ENCODE peak calls at places on chromosomes 6 and 20, in nine cellular contexts. I, V, Z, S, E, X, C, G and K are unnamed samples.

GRCh38 chr6:10558575-10558974 is 37.4 kb downstream of the GCNT2 start:
- DNase-seq in I (peak; percentile 1), V (no peak), Z (no peak), S (no peak), E (no peak), X (no peak), C (no peak), G (no peak), K (no peak)

GRCh38 chr6:151493495-151494234 is at the start of gene CCDC170:
- DNase-seq in I (no peak), V (peak; percentile 76), Z (no peak), S (no peak), E (peak; percentile 32), X (no peak), C (peak; percentile 25), G (no peak), K (no peak)

GRCh38 chr6:24448828-24449525 is 40.4 kb downstream of the GPLD1 start:
- DNase-seq in I (no peak), V (no peak), Z (no peak), S (no peak), E (no peak), X (no peak), C (no peak), G (no peak), K (peak; percentile 66)

GRCh38 chr6:35052694-35053565 is 88.2 kb downstream of the TCP11 start:
- DNase-seq in I (no peak), V (peak; percentile 69), Z (no peak), S (peak; percentile 53), E (no peak), X (no peak), C (no peak), G (no peak), K (no peak)

GRCh38 chr6:10396775-10397174 is 18.1 kb downstream of the TFAP2A start:
- DNase-seq in I (no peak), V (no peak), Z (no peak), S (no peak), E (no peak), X (no peak), C (no peak), G (no peak), K (no peak)

GRCh38 chr20:23039885-23040508 is 4.9 kb downstream of the SSTR4 start:
- DNase-seq in I (no peak), V (no peak), Z (no peak), S (no peak), E (no peak), X (no peak), C (no peak), G (no peak), K (peak; percentile 46)

GRCh38 chr20:19631410-19631809 is 126.6 kb upstream of the RIN2 start:
- DNase-seq in I (no peak), V (no peak), Z (no peak), S (no peak), E (no peak), X (no peak), C (no peak), G (no peak), K (no peak)

GRCh38 chr20:63534831-63535651 is 2.1 kb downstream of the PTK6 start:
- DNase-seq in I (no peak), V (no peak), Z (no peak), S (no peak), E (no peak), X (no peak), C (no peak), G (no peak), K (no peak)

GRCh38 chr20:49534314-49534713 is 33.6 kb downstream of the PTGIS start:
- DNase-seq in I (peak; percentile 57), V (peak; percentile 78), Z (peak; percentile 48), S (no peak), E (peak; percentile 49), X (no peak), C (peak; percentile 80), G (peak; percentile 20), K (peak; percentile 63)

GRCh38 chr6:51655517-51655916 is 431.9 kb downstream of the PKHD1 start:
- DNase-seq in I (no peak), V (no peak), Z (no peak), S (no peak), E (no peak), X (no peak), C (no peak), G (no peak), K (no peak)

GRCh38 chr6:113690255-113690956 is 166.7 kb upstream of the MARCKS start:
- DNase-seq in I (no peak), V (no peak), Z (no peak), S (peak; percentile 70), E (peak; percentile 86), X (peak; percentile 81), C (peak; percentile 26), G (no peak), K (peak; percentile 86)

GRCh38 chr6:134397674-134398073 is 79.8 kb upstream of the SGK1 start:
- DNase-seq in I (no peak), V (no peak), Z (no peak), S (no peak), E (no peak), X (no peak), C (no peak), G (no peak), K (no peak)

GRCh38 chr6:63923139-63923739 is 287.6 kb downstream of the PHF3 start:
- DNase-seq in I (peak; percentile 15), V (peak; percentile 19), Z (peak; percentile 21), S (peak; percentile 6), E (no peak), X (peak; percentile 3), C (peak; percentile 7), G (peak; percentile 3), K (no peak)

GRCh38 chr6:53041356-53041755 is 23.8 kb upstream of the FBXO9 start:
- DNase-seq in I (no peak), V (no peak), Z (no peak), S (no peak), E (no peak), X (no peak), C (no peak), G (no peak), K (no peak)

GRCh38 chr6:123953920-123954319 is 150.3 kb downstream of the NKAIN2 start:
- DNase-seq in I (no peak), V (no peak), Z (no peak), S (no peak), E (peak; percentile 40), X (no peak), C (no peak), G (no peak), K (no peak)

GRCh38 chr20:17935186-17935585 is 33.4 kb downstream of the SNX5 start:
- DNase-seq in I (no peak), V (no peak), Z (no peak), S (no peak), E (no peak), X (no peak), C (no peak), G (no peak), K (no peak)

GRCh38 chr20:62577447-62577846 is 64.9 kb upstream of the SLCO4A1 start:
- DNase-seq in I (no peak), V (no peak), Z (no peak), S (no peak), E (no peak), X (no peak), C (no peak), G (no peak), K (peak; percentile 58)

GRCh38 chr20:43736588-43737091 is 9.8 kb upstream of the GTSF1L start:
- DNase-seq in I (no peak), V (no peak), Z (no peak), S (no peak), E (no peak), X (no peak), C (no peak), G (no peak), K (peak; percentile 39)

GRCh38 chr6:149108398-149109100 is 209.0 kb upstream of the TAB2 start:
- DNase-seq in I (no peak), V (no peak), Z (no peak), S (no peak), E (no peak), X (no peak), C (no peak), G (no peak), K (no peak)

GRCh38 chr6:168165373-168165772 is 86.4 kb upstream of the FRMD1 start:
- DNase-seq in I (no peak), V (no peak), Z (no peak), S (no peak), E (no peak), X (no peak), C (no peak), G (no peak), K (no peak)

GRCh38 chr6:157443066-157443800 is 62.2 kb downstream of the ZDHHC14 start:
- DNase-seq in I (no peak), V (no peak), Z (no peak), S (no peak), E (peak; percentile 90), X (peak; percentile 76), C (no peak), G (no peak), K (no peak)

GRCh38 chr6:10838794-10839333 is 525 bp upstream of the MAK start:
- DNase-seq in I (no peak), V (no peak), Z (no peak), S (no peak), E (no peak), X (no peak), C (no peak), G (peak; percentile 58), K (no peak)

GRCh38 chr20:58228484-58229197 is at the start of gene ANKRD60:
- DNase-seq in I (peak; percentile 15), V (no peak), Z (no peak), S (no peak), E (no peak), X (no peak), C (no peak), G (no peak), K (no peak)

GRCh38 chr6:52552278-52552643 is 24.6 kb downstream of the TRAM2 start:
- DNase-seq in I (no peak), V (no peak), Z (no peak), S (no peak), E (no peak), X (no peak), C (no peak), G (no peak), K (no peak)

GRCh38 chr20:47267621-47268020 is 88.9 kb downstream of the ZMYND8 start:
- DNase-seq in I (no peak), V (no peak), Z (no peak), S (no peak), E (no peak), X (no peak), C (no peak), G (no peak), K (no peak)

GRCh38 chr6:134750669-134751068 is 199.2 kb downstream of the ALDH8A1 start:
- DNase-seq in I (peak; percentile 24), V (no peak), Z (no peak), S (no peak), E (peak; percentile 32), X (no peak), C (no peak), G (no peak), K (no peak)

GRCh38 chr6:33028220-33028849 is 18.9 kb upstream of the HLA-DOA start:
- DNase-seq in I (no peak), V (peak; percentile 30), Z (no peak), S (no peak), E (no peak), X (no peak), C (no peak), G (no peak), K (no peak)

GRCh38 chr6:107154131-107154906 is 39.0 kb upstream of the BEND3 start:
- DNase-seq in I (peak; percentile 95), V (no peak), Z (no peak), S (no peak), E (no peak), X (no peak), C (no peak), G (no peak), K (no peak)

GRCh38 chr6:12605888-12606345 is 110.7 kb upstream of the PHACTR1 start:
- DNase-seq in I (peak; percentile 31), V (peak; percentile 74), Z (peak; percentile 65), S (peak; percentile 15), E (peak; percentile 65), X (peak; percentile 30), C (peak; percentile 23), G (no peak), K (peak; percentile 53)

GRCh38 chr6:21846541-21847451 is 253.2 kb downstream of the SOX4 start:
- DNase-seq in I (peak; percentile 93), V (peak; percentile 53), Z (no peak), S (no peak), E (peak; percentile 26), X (no peak), C (no peak), G (no peak), K (peak; percentile 36)

GRCh38 chr6:53546256-53546655 is 1.4 kb upstream of the GCLC start:
- DNase-seq in I (no peak), V (no peak), Z (no peak), S (no peak), E (peak; percentile 4), X (no peak), C (no peak), G (no peak), K (no peak)